ENCODE peak calls at places on chromosome 9, in five cellular contexts. E, O, U, D and T are unnamed samples. For H3K4me1, the result is how much of the 10 kb centered on the place peaks cover.

GRCh38 chr9:76652894-76653293 is 111.3 kb upstream of the PCA3 start:
- DNase-seq in E (no peak), O (no peak), U (no peak), D (no peak), T (no peak)

GRCh38 chr9:86733929-86734328 is 213.4 kb downstream of the GAS1 start:
- DNase-seq in E (no peak), O (no peak), U (no peak), D (no peak), T (no peak)

GRCh38 chr9:32603914-32604852 is 31.2 kb upstream of the NDUFB6 start:
- DNase-seq in E (peak), O (no peak), U (no peak), D (no peak), T (no peak)

GRCh38 chr9:17138503-17138902 is 3.7 kb downstream of the CNTLN start:
- DNase-seq in E (no peak), O (no peak), U (no peak), D (no peak), T (no peak)

GRCh38 chr9:35611230-35611797 is 6.3 kb downstream of the TESK1 start:
- DNase-seq in E (peak), O (no peak), U (peak), D (no peak), T (peak)

GRCh38 chr9:112558476-112558875 is 71.8 kb downstream of the KIAA1958 start:
- DNase-seq in E (no peak), O (no peak), U (no peak), D (peak), T (no peak)

GRCh38 chr9:15243086-15243485 is 63.9 kb downstream of the TTC39B start:
- DNase-seq in E (no peak), O (no peak), U (no peak), D (no peak), T (no peak)

GRCh38 chr9:79581388-79581787 is 9.6 kb downstream of the TLE4 start:
- DNase-seq in E (no peak), O (no peak), U (no peak), D (no peak), T (peak)

GRCh38 chr9:114033397-114034103 is 44.5 kb downstream of the AMBP start:
- DNase-seq in E (no peak), O (no peak), U (peak), D (peak), T (no peak)

GRCh38 chr9:76605271-76605670 is 146.3 kb downstream of the GCNT1 start:
- DNase-seq in E (no peak), O (no peak), U (no peak), D (no peak), T (no peak)

GRCh38 chr9:99516657-99517049 is 294.6 kb downstream of the SEC61B start:
- DNase-seq in E (no peak), O (no peak), U (no peak), D (peak), T (no peak)

GRCh38 chr9:89305868-89306267 is 5.1 kb upstream of the CKS2 start:
- DNase-seq in E (no peak), O (no peak), U (no peak), D (no peak), T (no peak)
- H3K27ac ChIP-seq in E (no peak), O (no peak), U (no peak), D (no peak), T (no peak)

DNA sequence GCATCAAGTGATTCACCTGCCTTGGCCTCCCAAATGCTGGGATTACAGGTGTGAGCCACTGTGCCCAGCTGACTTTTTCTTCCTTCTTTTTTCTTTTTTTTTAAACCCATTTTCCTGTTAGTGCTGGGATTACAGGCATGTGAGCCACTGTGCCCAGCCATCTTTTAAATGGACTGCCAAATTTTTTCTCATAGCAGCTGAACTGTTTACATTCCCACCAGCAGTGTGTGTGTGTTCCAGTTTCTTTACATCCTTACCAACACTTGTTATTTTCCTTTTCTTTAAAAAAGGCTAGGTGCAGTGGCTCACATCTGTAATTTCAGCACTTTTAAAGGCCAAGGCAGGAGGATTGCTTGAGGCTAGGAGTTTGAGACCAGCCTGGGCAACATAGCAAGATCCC is 76.9 kb downstream of the UBE2R2 start:
- DNase-seq in E (no peak), O (no peak), U (no peak), D (no peak), T (no peak)
- H3K4me1 ChIP-seq in E (under half), O (under half), U (under half), D (under half), T (under half)

GRCh38 chr9:134348404-134349155 is 22.3 kb downstream of the RXRA start:
- DNase-seq in E (no peak), O (no peak), U (no peak), D (no peak), T (no peak)

GRCh38 chr9:134346151-134346550 is 19.9 kb downstream of the RXRA start:
- DNase-seq in E (no peak), O (no peak), U (peak), D (no peak), T (no peak)

GRCh38 chr9:134347996-134348395 is 21.7 kb downstream of the RXRA start:
- DNase-seq in E (no peak), O (no peak), U (no peak), D (no peak), T (no peak)

GRCh38 chr9:134345737-134346136 is 19.5 kb downstream of the RXRA start:
- DNase-seq in E (no peak), O (no peak), U (no peak), D (no peak), T (no peak)

GRCh38 chr9:134346840-134347239 is 20.6 kb downstream of the RXRA start:
- DNase-seq in E (no peak), O (no peak), U (no peak), D (no peak), T (no peak)
- H3K27ac ChIP-seq in E (no peak), O (no peak), U (no peak), D (no peak), T (no peak)

GRCh38 chr9:127954831-127955293 is 17.2 kb upstream of the DPM2 start:
- DNase-seq in E (no peak), O (no peak), U (no peak), D (no peak), T (no peak)
- H3K4me1 ChIP-seq in E (under half), O (under half), U (under half), D (under half), T (half or more)

GRCh38 chr9:26786571-26786970 is 106.0 kb downstream of the CAAP1 start:
- DNase-seq in E (no peak), O (no peak), U (no peak), D (no peak), T (no peak)

GRCh38 chr9:26789959-26790358 is 102.6 kb downstream of the CAAP1 start:
- DNase-seq in E (no peak), O (no peak), U (no peak), D (no peak), T (no peak)

DNA sequence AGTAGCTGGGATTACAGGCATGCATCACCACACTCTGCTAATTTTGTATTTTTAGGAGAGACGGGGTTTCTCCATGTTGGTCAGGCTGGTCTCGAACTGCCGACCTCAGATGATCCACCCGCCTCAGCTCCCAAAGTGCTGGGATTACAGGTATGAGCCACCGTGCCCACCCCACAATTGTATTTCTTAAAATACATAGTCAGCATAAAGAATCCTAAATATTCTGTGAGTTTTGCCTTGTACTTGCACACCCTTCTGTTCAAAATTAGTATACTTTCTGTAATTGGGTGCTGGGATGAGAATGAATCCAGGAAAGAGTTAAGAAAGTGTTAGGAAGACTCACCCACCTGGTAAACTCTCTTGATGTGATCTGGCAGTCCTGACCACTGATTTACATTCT is 101.3 kb downstream of the CAAP1 start:
- DNase-seq in E (no peak), O (no peak), U (no peak), D (no peak), T (no peak)
- H3K27ac ChIP-seq in E (no peak), O (no peak), U (no peak), D (no peak), T (no peak)

GRCh38 chr9:126334626-126335621 is 8.3 kb downstream of the MVB12B start:
- DNase-seq in E (peak), O (no peak), U (no peak), D (no peak), T (no peak)

GRCh38 chr9:126337690-126338426 is 11.2 kb downstream of the MVB12B start:
- DNase-seq in E (no peak), O (no peak), U (no peak), D (no peak), T (no peak)

GRCh38 chr9:126335837-126336236 is 9.2 kb downstream of the MVB12B start:
- DNase-seq in E (no peak), O (no peak), U (no peak), D (no peak), T (no peak)

GRCh38 chr9:126338945-126339344 is 12.3 kb downstream of the MVB12B start:
- DNase-seq in E (no peak), O (no peak), U (no peak), D (no peak), T (no peak)

DNA sequence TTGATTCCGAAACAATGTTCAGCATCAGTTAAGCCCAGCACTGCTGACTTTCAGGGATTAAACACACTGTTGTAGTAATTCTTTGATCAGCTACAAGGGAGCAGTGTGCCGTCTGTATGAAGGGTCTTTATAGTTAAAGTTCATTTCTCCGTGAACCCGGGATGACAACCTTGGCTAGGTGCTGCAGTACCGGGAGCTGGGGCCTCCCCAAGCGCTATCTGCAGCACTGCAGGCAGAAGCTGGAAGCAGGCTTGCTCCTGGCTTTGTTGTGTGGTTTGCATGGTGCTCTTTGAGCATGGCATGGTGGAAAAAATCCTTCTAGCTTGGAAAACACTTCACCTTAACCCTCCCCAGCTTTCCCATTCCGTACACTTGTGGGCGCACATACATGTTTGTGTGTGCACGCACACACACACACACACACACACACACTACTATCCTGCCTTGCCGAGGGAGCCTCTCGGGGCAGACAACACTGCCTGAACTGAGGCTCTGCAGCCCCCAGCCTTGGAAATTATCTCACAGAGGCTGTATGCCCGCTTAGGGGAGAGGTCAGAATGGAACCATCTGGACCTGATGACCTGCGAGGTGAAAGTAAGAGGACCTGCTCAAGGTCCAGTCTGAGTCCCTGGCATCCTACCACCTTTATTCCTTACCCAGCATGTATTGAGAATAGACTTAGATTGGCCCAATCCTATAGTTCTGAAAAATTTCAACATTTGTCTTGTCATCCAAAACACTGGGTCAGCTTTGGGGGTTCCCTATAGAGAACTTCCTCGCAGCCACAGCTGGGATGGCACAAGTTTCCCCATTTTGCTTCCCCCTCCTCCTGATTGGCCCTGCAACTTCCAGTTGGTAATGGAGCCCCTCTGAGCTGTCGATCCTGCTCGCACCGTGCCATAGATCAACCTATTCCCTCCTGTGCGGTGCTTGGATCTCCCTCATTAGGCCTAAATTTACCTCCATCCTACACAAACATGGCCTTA is 10.0 kb downstream of the MVB12B start:
- DNase-seq in E (no peak), O (no peak), U (no peak), D (no peak), T (no peak)
- H3K4me1 ChIP-seq in E (under half), O (under half), U (under half), D (under half), T (half or more)

GRCh38 chr9:88536951-88537742 is 2.2 kb downstream of the NXNL2 start:
- DNase-seq in E (no peak), O (no peak), U (no peak), D (no peak), T (no peak)

GRCh38 chr9:88533951-88534455 is 975 bp upstream of the NXNL2 start:
- DNase-seq in E (no peak), O (peak), U (peak), D (peak), T (peak)

GRCh38 chr9:88534456-88535225 is at the start of gene NXNL2:
- DNase-seq in E (peak), O (peak), U (peak), D (peak), T (peak)

GRCh38 chr9:88535932-88536324 is 950 bp downstream of the NXNL2 start:
- DNase-seq in E (no peak), O (no peak), U (no peak), D (no peak), T (no peak)

DNA sequence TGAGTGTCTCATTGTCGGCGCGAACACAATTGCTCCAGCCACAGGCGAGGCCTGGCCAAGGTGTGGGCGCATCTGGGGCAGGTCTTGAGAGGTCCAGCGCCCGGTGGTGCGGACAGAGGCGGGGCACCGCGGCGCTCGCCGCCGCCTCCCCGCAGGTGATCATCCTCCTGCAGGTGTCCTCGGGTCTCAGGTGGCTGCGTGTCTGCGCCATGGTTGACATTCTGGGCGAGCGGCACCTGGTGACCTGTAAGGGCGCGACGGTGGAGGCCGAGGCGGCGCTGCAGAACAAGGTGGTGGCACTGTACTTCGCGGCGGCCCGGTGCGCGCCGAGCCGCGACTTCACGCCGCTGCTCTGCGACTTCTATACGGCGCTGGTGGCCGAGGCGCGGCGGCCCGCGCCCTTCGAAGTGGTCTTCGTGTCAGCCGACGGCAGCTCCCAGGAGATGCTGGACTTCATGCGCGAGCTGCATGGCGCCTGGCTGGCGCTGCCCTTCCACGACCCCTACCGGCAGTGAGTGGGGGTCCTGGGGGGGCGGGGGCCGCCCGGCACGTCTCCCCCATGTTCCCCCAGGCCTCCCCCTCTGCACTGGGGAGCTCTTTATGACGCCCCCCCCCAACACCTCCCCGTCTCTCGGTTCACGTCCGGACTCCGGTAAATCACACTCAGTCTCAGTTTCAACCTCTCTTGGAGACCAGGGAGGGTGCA is 401 bp downstream of the NXNL2 start:
- DNase-seq in E (no peak), O (peak), U (peak), D (no peak), T (peak)
- H3K27ac ChIP-seq in E (no peak), O (peak), U (no peak), D (no peak), T (peak)

GRCh38 chr9:88996046-88997005 is 5.1 kb downstream of the S1PR3 start:
- DNase-seq in E (no peak), O (no peak), U (no peak), D (no peak), T (no peak)
- H3K4me1 ChIP-seq in E (under half), O (under half), U (under half), D (under half), T (half or more)